ENCODE peak calls at places on chromosomes 7 and 10, in six cellular contexts. L, D, Z, K, M and Q are unnamed samples.
A peak's percentile ranks its signal among the peaks of the same experiment; 100 is the strongest.

GRCh38 chr7:136857573-136857972 is 10.9 kb upstream of the CHRM2 start:
- DNase-seq in L (no peak), D (no peak), Z (peak; percentile 51), K (no peak), M (no peak), Q (peak; percentile 54)

GRCh38 chr7:117186631-117187030 is 136.2 kb downstream of the WNT2 start:
- DNase-seq in L (no peak), D (no peak), Z (no peak), K (no peak), M (no peak), Q (no peak)

GRCh38 chr7:39667354-39667923 is 44.1 kb downstream of the RALA start:
- DNase-seq in L (no peak), D (peak; percentile 14), Z (no peak), K (no peak), M (no peak), Q (no peak)

GRCh38 chr7:38686888-38687287 is 55.7 kb upstream of the AMPH start:
- DNase-seq in L (no peak), D (no peak), Z (no peak), K (no peak), M (no peak), Q (no peak)

GRCh38 chr10:116627386-116627933 is 6.7 kb downstream of the PNLIPRP2 start:
- DNase-seq in L (peak; percentile 48), D (peak; percentile 12), Z (no peak), K (no peak), M (peak; percentile 7), Q (no peak)

GRCh38 chr10:100725869-100726426 is 19.4 kb upstream of the PAX2 start:
- DNase-seq in L (no peak), D (no peak), Z (no peak), K (no peak), M (no peak), Q (no peak)

GRCh38 chr10:89337493-89337892 is 9.7 kb downstream of the IFIT3 start:
- DNase-seq in L (peak; percentile 13), D (no peak), Z (peak; percentile 26), K (peak; percentile 50), M (no peak), Q (no peak)

GRCh38 chr10:89078729-89079672 is 88.4 kb downstream of the FAS start:
- DNase-seq in L (no peak), D (no peak), Z (no peak), K (no peak), M (no peak), Q (no peak)

GRCh38 chr10:100184426-100185219 is 1.2 kb downstream of the ERLIN1 start:
- DNase-seq in L (peak; percentile 23), D (peak; percentile 9), Z (peak; percentile 38), K (no peak), M (peak; percentile 35), Q (peak; percentile 87)

GRCh38 chr10:43885252-43885651 is 236.6 kb upstream of the ZNF32 start:
- DNase-seq in L (no peak), D (no peak), Z (no peak), K (no peak), M (no peak), Q (no peak)

GRCh38 chr10:101841826-101842225 is 1.8 kb downstream of the KCNIP2 start:
- DNase-seq in L (no peak), D (peak; percentile 6), Z (no peak), K (no peak), M (no peak), Q (no peak)

GRCh38 chr7:111929258-111929657 is 276.9 kb downstream of the DOCK4 start:
- DNase-seq in L (no peak), D (no peak), Z (no peak), K (no peak), M (no peak), Q (no peak)

GRCh38 chr7:111931958-111932357 is 274.2 kb downstream of the DOCK4 start:
- DNase-seq in L (no peak), D (no peak), Z (no peak), K (no peak), M (peak; percentile 83), Q (no peak)

GRCh38 chr7:111931016-111931517 is 275.1 kb downstream of the DOCK4 start:
- DNase-seq in L (no peak), D (no peak), Z (peak; percentile 65), K (no peak), M (peak; percentile 96), Q (no peak)

GRCh38 chr7:111937164-111937563 is 269.0 kb downstream of the DOCK4 start:
- DNase-seq in L (no peak), D (no peak), Z (no peak), K (no peak), M (no peak), Q (no peak)

GRCh38 chr7:111933614-111934013 is 272.6 kb downstream of the DOCK4 start:
- DNase-seq in L (no peak), D (no peak), Z (no peak), K (no peak), M (no peak), Q (peak; percentile 6)
- TF ChIP-seq POLR2A in L (no peak), D (no peak), Z (no peak), K (no peak), M (no peak), Q (no peak)

GRCh38 chr7:127107601-127108007 is 145.1 kb downstream of the GRM8 start:
- DNase-seq in L (peak; percentile 66), D (peak; percentile 68), Z (peak; percentile 21), K (peak; percentile 8), M (peak; percentile 55), Q (peak; percentile 76)
- TF ChIP-seq CTCF in L (peak; percentile 54), D (peak; percentile 49), Z (no peak), K (peak; percentile 44), M (peak; percentile 50), Q (peak; percentile 69)

DNA sequence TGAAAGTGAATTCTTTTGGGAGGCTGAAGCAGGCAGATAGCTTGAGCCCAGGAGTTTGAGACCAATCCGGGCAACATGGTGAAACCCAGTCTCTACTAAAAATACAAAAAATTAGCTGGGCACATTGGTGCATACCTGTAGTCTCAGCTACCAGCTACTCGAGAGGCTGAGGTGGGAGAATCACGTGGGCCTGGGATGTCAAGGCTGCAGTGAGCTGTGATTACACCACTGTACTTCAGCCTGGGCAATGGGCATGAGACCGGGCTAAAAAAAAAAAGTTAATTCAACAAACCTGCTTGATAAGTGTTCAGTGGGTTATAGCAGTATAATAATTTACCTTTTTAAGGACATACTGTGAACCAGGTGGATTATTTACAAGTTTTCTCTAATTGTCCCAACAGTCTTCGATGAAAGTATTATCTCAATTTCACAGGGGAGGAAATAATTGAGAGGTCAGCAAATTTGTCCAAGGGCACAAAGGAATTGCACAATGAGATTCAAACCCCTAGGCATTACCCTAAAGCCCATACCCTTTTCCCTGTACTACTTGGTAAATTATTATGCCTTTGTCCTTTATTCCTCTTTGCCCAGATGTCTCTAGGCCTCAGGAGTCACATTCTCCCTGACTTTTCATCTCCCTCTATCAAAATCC is 13.1 kb upstream of the DLD start:
- DNase-seq in L (no peak), D (no peak), Z (no peak), K (no peak), M (no peak), Q (no peak)
- TF ChIP-seq MYC in L (no peak), D (no peak), Z (no peak), K (no peak), M (no peak), Q (no peak)

DNA sequence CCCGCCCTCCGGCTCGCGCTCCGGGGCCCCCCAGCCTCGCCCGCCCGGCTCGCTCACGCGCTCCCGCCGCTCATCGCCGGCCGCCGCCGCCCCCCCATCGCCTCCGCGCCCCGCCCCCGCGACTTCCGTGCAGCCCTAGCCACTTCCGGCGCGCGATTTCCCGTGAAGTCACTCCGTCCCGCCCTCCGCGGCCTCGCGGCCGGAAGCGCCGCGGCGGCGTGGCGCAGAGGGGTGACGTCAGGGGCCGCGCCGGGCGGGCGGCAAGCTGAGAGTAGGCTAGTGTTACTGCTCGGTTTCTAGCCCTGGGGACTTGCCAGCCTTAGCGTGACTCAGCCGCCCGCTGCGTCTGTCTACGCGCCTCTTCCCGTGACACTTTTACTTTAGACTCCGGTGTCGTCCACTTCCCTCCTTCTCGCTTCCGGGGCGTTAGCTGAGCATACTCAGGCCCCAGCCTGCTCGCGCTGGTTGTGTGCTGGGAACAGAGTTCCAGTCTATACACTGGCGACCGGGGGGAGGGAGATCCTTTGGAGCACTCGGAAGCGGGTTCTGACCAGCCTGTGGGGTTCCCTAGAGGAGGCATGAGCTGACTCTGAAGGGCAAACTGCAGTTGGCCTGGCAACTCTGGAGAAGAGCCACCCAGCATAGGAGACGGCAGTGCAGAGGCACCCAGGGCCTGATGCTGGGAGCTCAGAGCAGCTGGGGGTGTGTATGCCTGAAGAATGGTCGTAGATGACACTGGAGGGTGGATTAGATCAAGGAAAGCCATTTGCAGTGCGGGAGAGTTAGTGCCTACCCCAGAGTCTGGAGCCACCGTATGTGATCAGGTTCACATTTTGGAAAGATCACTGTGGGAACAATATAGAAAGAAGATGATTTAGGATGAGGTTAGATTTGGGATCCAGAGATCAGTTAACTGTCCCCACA is at the start of gene PURB:
- DNase-seq in L (peak; percentile 94), D (peak; percentile 94), Z (peak; percentile 97), K (peak; percentile 79), M (peak; percentile 86), Q (peak; percentile 100)
- TF ChIP-seq POLR2A in L (peak; percentile 70), D (peak; percentile 98), Z (no peak), K (peak; percentile 91), M (peak; percentile 86), Q (peak; percentile 97)

DNA sequence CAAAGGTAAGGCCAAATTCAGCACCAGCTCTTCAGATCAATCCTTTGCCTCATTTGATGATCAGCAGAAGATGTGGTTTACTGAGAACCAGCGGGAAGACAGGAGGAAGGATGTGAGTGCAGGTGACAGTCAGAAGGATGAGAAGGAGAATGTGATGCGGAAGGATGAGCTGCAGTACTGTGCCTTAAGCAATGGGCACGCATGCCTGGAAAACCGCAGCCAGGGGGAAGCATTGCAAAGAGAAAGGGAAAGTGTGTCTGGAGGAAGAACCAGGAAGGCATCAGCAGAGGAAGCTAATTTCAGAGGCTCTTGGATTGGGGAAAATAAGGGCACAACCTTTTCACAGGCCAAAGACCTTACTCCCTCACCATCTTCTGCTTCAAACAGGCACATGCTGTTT is 25.7 kb downstream of the C10orf71 start:
- DNase-seq in L (no peak), D (no peak), Z (no peak), K (no peak), M (no peak), Q (no peak)
- TF ChIP-seq CTCF in L (no peak), D (peak; percentile 35), Z (no peak), K (no peak), M (peak; percentile 53), Q (peak; percentile 10)

DNA sequence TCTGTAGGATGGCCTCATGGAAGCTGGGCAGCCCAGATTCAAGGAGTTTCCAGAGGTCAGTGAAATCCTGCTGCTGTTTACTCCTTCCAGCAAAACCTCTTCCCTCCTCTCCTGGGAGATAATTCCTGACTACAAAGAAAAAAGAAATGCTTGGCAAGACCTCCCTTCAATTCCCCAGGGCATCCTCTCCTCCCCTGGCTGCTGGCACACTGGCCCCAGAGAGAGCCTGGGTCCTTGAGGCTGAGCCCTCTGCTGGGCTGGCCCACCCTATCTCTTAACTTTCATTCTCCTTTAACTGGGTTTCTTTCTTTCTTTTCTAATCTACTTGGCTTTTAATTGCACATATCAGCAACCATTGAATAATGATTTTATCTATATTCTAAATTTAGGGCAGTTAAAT is 7.7 kb downstream of the DRGX start:
- DNase-seq in L (no peak), D (no peak), Z (no peak), K (no peak), M (no peak), Q (no peak)
- TF ChIP-seq MYC in L (no peak), D (no peak), Z (no peak), K (no peak), M (no peak), Q (no peak)

GRCh38 chr7:45024126-45024744 is 24.2 kb downstream of the CCM2 start:
- DNase-seq in L (no peak), D (no peak), Z (no peak), K (no peak), M (no peak), Q (no peak)
- TF ChIP-seq POLR2A in L (no peak), D (no peak), Z (no peak), K (no peak), M (no peak), Q (no peak)

GRCh38 chr7:138459300-138460175 is 521 bp upstream of the TRIM24 start:
- DNase-seq in L (peak; percentile 98), D (peak; percentile 99), Z (peak; percentile 99), K (peak; percentile 92), M (peak; percentile 96), Q (no peak)
- TF ChIP-seq CTCF in L (no peak), D (peak; percentile 10), Z (no peak), K (peak; percentile 4), M (no peak), Q (no peak)